ENCODE peak calls at places on chromosome 10, in eight cellular contexts. A, P, E, R, D, Y, U and M are unnamed samples. For H3K4me1, the result is how much of the 10 kb centered on the place peaks cover.

GRCh38 chr10:86364551-86365345 is 1.8 kb downstream of the GRID1 start:
- DNase-seq in A (no peak), Y (peak), E (no peak), U (peak), P (no peak), R (no peak), D (no peak), M (no peak)

GRCh38 chr10:43407148-43407575 is 1.8 kb downstream of the HNRNPF start:
- DNase-seq in Y (no peak), R (peak), D (peak), A (peak), U (peak), P (peak), E (peak), M (peak)

GRCh38 chr10:28459453-28460144 is 73.3 kb upstream of the WAC start:
- DNase-seq in P (no peak), D (no peak), A (no peak), E (no peak), U (no peak), Y (peak), R (no peak), M (no peak)

GRCh38 chr10:72248477-72249151 is 25.1 kb upstream of the DDIT4 start:
- DNase-seq in R (no peak), E (peak), Y (peak), U (peak), D (no peak), P (peak), A (peak), M (peak)

GRCh38 chr10:112087953-112088352 is 95.6 kb downstream of the GPAM start:
- DNase-seq in R (no peak), E (no peak), A (no peak), Y (no peak), D (no peak), P (no peak), U (peak), M (no peak)

GRCh38 chr10:60611291-60611747 is 167.0 kb upstream of the CDK1 start:
- DNase-seq in Y (no peak), D (peak), U (no peak), P (no peak), E (no peak), A (no peak), R (peak), M (no peak)

GRCh38 chr10:48199580-48200377 is 74.7 kb downstream of the FRMPD2 start:
- DNase-seq in U (no peak), A (no peak), R (no peak), E (no peak), P (no peak), Y (no peak), D (peak), M (no peak)

GRCh38 chr10:25078659-25079429 is 62.4 kb downstream of the THNSL1 start:
- DNase-seq in P (no peak), D (peak), E (no peak), R (no peak), A (no peak), U (no peak), Y (no peak), M (peak)

GRCh38 chr10:46293832-46294640 is 7.2 kb downstream of the ANTXRL start:
- DNase-seq in R (peak), A (no peak), D (no peak), E (no peak), Y (no peak), U (no peak), P (no peak), M (no peak)

GRCh38 chr10:117441812-117442443 is 66.7 kb upstream of the PDZD8 start:
- DNase-seq in P (no peak), A (no peak), R (peak), U (no peak), D (peak), E (no peak), Y (no peak), M (no peak)

GRCh38 chr10:17067549-17068264 is 61.9 kb downstream of the CUBN start:
- DNase-seq in U (no peak), Y (no peak), D (peak), R (no peak), A (no peak), P (no peak), E (no peak), M (no peak)

GRCh38 chr10:112969542-112969941 is 19.5 kb downstream of the TCF7L2 start:
- DNase-seq in U (no peak), E (no peak), Y (no peak), D (no peak), R (no peak), P (no peak), A (no peak), M (no peak)

GRCh38 chr10:61159253-61159652 is 215.3 kb upstream of the RHOBTB1 start:
- DNase-seq in Y (no peak), E (peak), R (peak), U (no peak), P (no peak), A (no peak), D (peak), M (no peak)

GRCh38 chr10:73873843-73874215 is 526 bp downstream of the CAMK2G start:
- DNase-seq in E (no peak), Y (no peak), D (no peak), A (no peak), R (no peak), P (peak), U (no peak), M (no peak)

GRCh38 chr10:72525277-72525676 is 100.6 kb downstream of the MICU1 start:
- DNase-seq in Y (no peak), D (peak), A (no peak), U (no peak), P (no peak), R (peak), E (no peak), M (no peak)

GRCh38 chr10:115654961-115655360 is 561.8 kb downstream of the ATRNL1 start:
- DNase-seq in A (no peak), E (no peak), P (no peak), D (peak), R (no peak), Y (no peak), U (no peak), M (no peak)

GRCh38 chr10:127405221-127405620 is 143.9 kb upstream of the NPS start:
- DNase-seq in A (no peak), Y (no peak), R (no peak), P (no peak), D (peak), E (no peak), U (no peak), M (no peak)

GRCh38 chr10:94220717-94221116 is 142.0 kb downstream of the NOC3L start:
- DNase-seq in U (no peak), D (no peak), A (no peak), E (no peak), P (no peak), Y (no peak), R (no peak), M (no peak)

GRCh38 chr10:127079348-127079747 is 117.0 kb downstream of the INSYN2A start:
- DNase-seq in E (no peak), D (no peak), P (no peak), U (no peak), R (no peak), Y (no peak), A (no peak), M (no peak)

GRCh38 chr10:123724747-123725146 is 58.6 kb downstream of the GPR26 start:
- DNase-seq in U (no peak), P (no peak), A (no peak), E (no peak), D (no peak), Y (no peak), R (no peak), M (no peak)

GRCh38 chr10:108817125-108817524 is 1106.2 kb downstream of the XPNPEP1 start:
- DNase-seq in R (no peak), P (no peak), D (no peak), A (no peak), E (no peak), U (no peak), Y (no peak), M (no peak)

GRCh38 chr10:102945449-102945848 is 27.4 kb downstream of the CNNM2 start:
- DNase-seq in A (no peak), P (no peak), D (no peak), R (no peak), E (no peak), Y (no peak), U (no peak), M (no peak)

GRCh38 chr10:86658751-86659150 is 4.4 kb downstream of the OPN4 start:
- DNase-seq in D (no peak), P (no peak), E (no peak), R (no peak), A (no peak), U (no peak), Y (no peak), M (no peak)

GRCh38 chr10:74753295-74754211 is 72.8 kb upstream of the KAT6B start:
- DNase-seq in U (no peak), R (peak), Y (no peak), P (no peak), D (peak), A (no peak), E (peak), M (no peak)

GRCh38 chr10:17175551-17175950 is 25.9 kb downstream of the TRDMT1 start:
- DNase-seq in D (peak), Y (no peak), R (no peak), A (no peak), U (no peak), E (no peak), P (no peak), M (no peak)

DNA sequence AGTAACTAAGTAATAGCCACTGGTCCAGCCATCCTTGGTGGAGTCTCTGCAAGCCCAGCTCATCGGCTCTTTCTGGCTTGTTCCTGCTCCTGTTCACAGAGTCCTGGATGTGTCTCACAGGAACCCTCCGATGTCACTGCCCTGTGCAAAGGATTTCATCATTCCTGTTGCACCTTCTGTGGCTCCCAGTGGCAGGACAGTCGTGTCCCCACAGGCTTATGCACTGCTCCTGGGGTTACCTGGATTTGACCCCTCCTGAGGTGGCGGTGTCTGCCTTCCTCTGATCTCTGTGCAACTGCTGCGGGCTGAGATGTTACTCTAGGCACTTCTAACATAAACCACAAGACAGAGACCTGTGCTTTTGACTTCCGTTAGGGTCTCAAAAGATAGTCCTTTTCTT is 30.6 kb downstream of the APBB1IP start:
- DNase-seq in D (no peak), U (no peak), E (no peak), Y (no peak), A (no peak), P (no peak), R (no peak), M (no peak)
- H3K4me1 ChIP-seq in D (under half), U (under half), E (under half), Y (under half), A (under half), P (under half), R (under half), M (under half)

DNA sequence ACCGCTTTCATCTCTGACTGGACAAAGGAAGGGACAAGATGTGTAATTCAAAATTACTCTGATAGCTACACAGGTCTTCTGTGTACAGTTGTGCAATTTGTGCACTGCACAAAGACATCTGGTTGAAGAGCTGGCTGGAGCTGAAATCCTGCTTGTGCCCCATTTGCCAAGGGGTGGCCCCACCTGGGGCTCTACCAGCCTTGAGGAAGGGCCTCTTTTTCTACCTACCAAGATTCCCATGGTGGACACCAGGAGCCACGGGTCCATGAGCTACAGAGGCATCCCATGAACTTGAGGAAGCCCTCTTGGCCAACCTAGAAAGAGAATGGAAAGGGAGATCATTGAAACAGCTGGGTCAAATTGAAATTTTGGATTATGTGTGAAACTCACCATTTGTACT is 43.2 kb downstream of the HHEX start:
- DNase-seq in Y (no peak), R (no peak), P (no peak), E (no peak), U (no peak), A (no peak), D (no peak), M (no peak)
- H3K4me1 ChIP-seq in Y (under half), R (under half), P (under half), E (under half), U (under half), A (under half), D (under half), M (under half)

DNA sequence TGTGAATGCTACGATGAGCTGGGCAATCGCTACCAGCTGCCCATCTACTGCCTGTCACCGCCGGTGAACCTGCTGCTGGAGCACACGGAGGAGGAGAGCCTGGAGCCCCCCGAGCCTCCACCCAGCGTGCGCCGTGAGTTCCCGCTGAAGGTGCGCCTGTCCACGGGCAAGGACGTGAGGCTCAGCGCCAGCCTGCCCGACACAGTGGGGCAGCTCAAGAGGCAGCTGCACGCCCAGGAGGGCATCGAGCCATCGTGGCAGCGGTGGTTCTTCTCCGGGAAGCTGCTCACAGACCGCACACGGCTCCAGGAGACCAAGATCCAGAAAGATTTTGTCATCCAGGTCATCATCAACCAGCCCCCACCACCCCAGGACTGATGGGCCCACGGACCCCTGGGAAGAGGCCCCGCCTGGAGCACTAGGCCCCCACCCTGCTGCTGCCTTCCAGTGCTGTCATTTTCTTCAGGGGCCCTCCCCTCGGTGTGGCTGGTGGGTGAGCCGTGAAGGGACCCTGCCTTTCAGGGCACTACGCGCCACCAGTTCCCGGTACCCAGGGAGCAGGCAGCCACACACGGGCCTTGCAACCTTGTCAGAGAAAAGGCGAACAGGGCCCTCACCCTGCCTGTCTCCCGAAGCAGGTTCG is 2.3 kb upstream of the ANKRD2 start:
- DNase-seq in Y (no peak), E (no peak), P (no peak), U (peak), D (no peak), R (no peak), A (peak), M (no peak)
- H3K4me1 ChIP-seq in Y (under half), E (under half), P (under half), U (under half), D (under half), R (half or more), A (under half), M (under half)

DNA sequence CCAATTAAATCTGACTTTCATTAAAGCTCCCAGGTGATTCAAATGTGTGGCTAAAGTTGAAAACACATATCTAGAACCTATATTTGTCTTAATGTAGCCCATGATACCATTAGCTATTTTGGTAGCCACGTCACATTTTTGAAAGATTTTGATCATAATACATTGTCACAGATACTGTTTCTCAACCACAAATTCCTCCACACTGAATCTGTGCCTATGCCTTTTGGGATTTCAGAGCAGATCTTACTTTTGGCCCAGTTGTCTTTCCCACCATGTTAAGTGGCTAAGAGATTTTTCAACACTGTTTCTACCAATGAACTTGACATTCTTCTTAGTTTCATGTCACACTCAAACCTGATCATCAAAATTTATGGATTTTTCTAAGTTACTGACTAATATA is 47.4 kb downstream of the CH25H start:
- DNase-seq in A (no peak), P (no peak), E (no peak), Y (no peak), U (no peak), D (no peak), R (no peak), M (no peak)
- H3K4me1 ChIP-seq in A (under half), P (under half), E (under half), Y (under half), U (under half), D (under half), R (under half), M (under half)

GRCh38 chr10:129967579-129968019 is 3.5 kb upstream of the EBF3 start:
- DNase-seq in R (no peak), A (no peak), Y (peak), D (no peak), U (no peak), P (peak), E (no peak), M (no peak)
- H3K4me1 ChIP-seq in R (under half), A (half or more), Y (under half), D (under half), U (under half), P (under half), E (under half), M (under half)

DNA sequence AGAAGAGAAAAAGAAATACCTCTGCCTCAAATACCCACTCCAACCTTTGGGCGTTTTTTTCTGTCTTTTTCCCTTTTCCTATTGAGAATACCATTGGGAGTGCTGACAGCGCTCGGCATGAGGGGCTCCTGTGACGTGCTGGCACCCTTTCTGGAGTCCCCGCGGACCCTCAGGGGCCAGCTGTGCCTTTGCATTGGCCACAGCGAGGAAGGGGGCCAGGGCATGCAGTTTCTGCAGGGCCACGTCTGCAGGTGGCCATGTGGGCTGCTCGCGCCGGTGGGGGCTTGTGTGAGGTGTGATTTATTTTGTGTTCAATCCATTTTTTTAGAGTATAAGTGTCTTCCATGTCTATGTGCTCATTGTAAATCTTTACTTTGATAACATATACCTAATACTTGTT is 57.4 kb downstream of the INPP5A start:
- DNase-seq in Y (no peak), D (no peak), E (no peak), R (no peak), A (no peak), P (no peak), U (peak), M (no peak)
- H3K4me1 ChIP-seq in Y (under half), D (under half), E (under half), R (under half), A (half or more), P (under half), U (half or more), M (under half)

GRCh38 chr10:125846894-125847293 is 23.5 kb downstream of the BCCIP start:
- DNase-seq in D (no peak), P (no peak), A (no peak), E (no peak), U (no peak), R (no peak), Y (no peak), M (no peak)
- H3K4me1 ChIP-seq in D (under half), P (under half), A (under half), E (under half), U (under half), R (under half), Y (under half), M (under half)

GRCh38 chr10:31031205-31031665 is 430 bp downstream of the ZNF438 start:
- DNase-seq in R (no peak), P (no peak), E (no peak), A (no peak), D (no peak), Y (no peak), U (no peak), M (peak)

GRCh38 chr10:31031666-31032514 is at the start of gene ZNF438:
- DNase-seq in A (peak), Y (peak), E (peak), P (peak), R (peak), D (peak), U (peak), M (peak)

GRCh38 chr10:31030216-31030615 is 1.4 kb downstream of the ZNF438 start:
- DNase-seq in U (no peak), E (no peak), P (no peak), D (peak), Y (no peak), A (no peak), R (no peak), M (no peak)

GRCh38 chr10:31032515-31033132 is 959 bp upstream of the ZNF438 start:
- DNase-seq in A (no peak), Y (no peak), U (no peak), P (no peak), R (no peak), E (no peak), D (no peak), M (no peak)

GRCh38 chr10:31030800-31031199 is 865 bp downstream of the ZNF438 start:
- DNase-seq in Y (no peak), P (no peak), U (no peak), E (no peak), A (no peak), D (no peak), R (no peak), M (no peak)
- H3K4me1 ChIP-seq in Y (under half), P (under half), U (under half), E (under half), A (half or more), D (under half), R (under half), M (under half)

GRCh38 chr10:33107953-33108352 is 149.9 kb upstream of the ITGB1 start:
- DNase-seq in D (no peak), P (no peak), U (no peak), R (no peak), E (no peak), A (no peak), Y (no peak), M (no peak)

GRCh38 chr10:33103980-33104379 is 145.9 kb upstream of the ITGB1 start:
- DNase-seq in R (no peak), Y (no peak), A (no peak), D (no peak), E (no peak), P (no peak), U (no peak), M (no peak)

GRCh38 chr10:33109788-33110469 is 151.9 kb upstream of the ITGB1 start:
- DNase-seq in D (peak), A (no peak), E (no peak), U (no peak), Y (no peak), R (no peak), P (no peak), M (no peak)

GRCh38 chr10:33109384-33109783 is 151.4 kb upstream of the ITGB1 start:
- DNase-seq in D (no peak), Y (no peak), U (no peak), R (no peak), E (no peak), A (no peak), P (no peak), M (no peak)

GRCh38 chr10:33106767-33107166 is 148.7 kb upstream of the ITGB1 start:
- DNase-seq in D (no peak), E (no peak), Y (peak), R (no peak), U (no peak), P (no peak), A (no peak), M (no peak)
- H3K4me1 ChIP-seq in D (under half), E (under half), Y (under half), R (under half), U (under half), P (under half), A (under half), M (under half)